ENCODE peak calls at places on chromosomes 5 and 9, in four cellular contexts. G is H1, O is GM12878, K is K562. R is an unnamed sample.

GRCh38 chr5:2896371-2897275 is 145.1 kb upstream of the IRX2 start:
- DNase-seq in G (peak), O (no peak), K (no peak), R (no peak)

GRCh38 chr9:70601000-70601929 is 186.8 kb upstream of the KLF9 start:
- DNase-seq in G (no peak), K (no peak), O (no peak), R (peak)

GRCh38 chr5:68420476-68421344 is 205.2 kb downstream of the PIK3R1 start:
- DNase-seq in G (no peak), K (peak), O (no peak), R (no peak)

GRCh38 chr5:56339732-56340131 is 106.6 kb upstream of the ANKRD55 start:
- DNase-seq in O (no peak), K (no peak), G (no peak), R (peak)

GRCh38 chr5:65290677-65291076 is 191.0 kb downstream of the ADAMTS6 start:
- DNase-seq in G (no peak), K (no peak), O (no peak), R (peak)

GRCh38 chr5:159883522-159883950 is 32.7 kb upstream of the ADRA1B start:
- DNase-seq in K (no peak), O (no peak), G (no peak), R (peak)

GRCh38 chr9:77456829-77457437 is 191.2 kb downstream of the GNA14 start:
- DNase-seq in G (peak), K (peak), O (no peak), R (peak)

GRCh38 chr9:136327313-136327971 is at the start of gene GPSM1:
- DNase-seq in G (no peak), K (peak), O (no peak), R (peak)

GRCh38 chr5:142841511-142842255 is 71.5 kb downstream of the ARHGAP26 start:
- DNase-seq in K (no peak), G (no peak), O (no peak), R (peak)

GRCh38 chr9:83167126-83167525 is 104.2 kb upstream of the RASEF start:
- DNase-seq in O (no peak), K (no peak), G (no peak), R (no peak)

GRCh38 chr5:9888517-9888916 is 258.4 kb upstream of the TAS2R1 start:
- DNase-seq in G (no peak), K (no peak), O (no peak), R (peak)

GRCh38 chr5:14328144-14328543 is 185.0 kb downstream of the TRIO start:
- DNase-seq in O (no peak), K (no peak), G (no peak), R (no peak)

GRCh38 chr5:106121972-106122605 is 1548.6 kb downstream of the EFNA5 start:
- DNase-seq in K (peak), G (peak), O (no peak), R (peak)

GRCh38 chr5:6962256-6962655 is 249.0 kb downstream of the TENT4A start:
- DNase-seq in K (no peak), G (no peak), O (no peak), R (no peak)

GRCh38 chr9:33446507-33447403 is 638 bp downstream of the AQP3 start:
- DNase-seq in K (peak), O (peak), G (no peak), R (peak)

GRCh38 chr9:4277531-4277991 is 22.3 kb downstream of the GLIS3 start:
- DNase-seq in G (no peak), K (no peak), O (no peak), R (peak)

GRCh38 chr5:76953551-76954382 is 922 bp downstream of the CRHBP start:
- DNase-seq in G (peak), O (no peak), K (no peak), R (no peak)

GRCh38 chr5:60196382-60197113 is 303.0 kb upstream of the PDE4D start:
- DNase-seq in G (no peak), O (no peak), K (no peak), R (peak)

GRCh38 chr5:151125421-151125820 is 32.2 kb downstream of the ANXA6 start:
- DNase-seq in O (peak), G (no peak), K (no peak), R (no peak)

GRCh38 chr9:33893861-33894260 is 76.9 kb downstream of the UBE2R2 start:
- DNase-seq in G (no peak), O (no peak), K (no peak), R (peak)

GRCh38 chr5:38662088-38662487 is 105.6 kb upstream of the LIFR start:
- DNase-seq in G (no peak), O (no peak), K (no peak), R (no peak)

GRCh38 chr9:88534456-88535225 is at the start of gene NXNL2:
- DNase-seq in K (peak), O (no peak), G (peak), R (peak)

GRCh38 chr5:78750281-78750680 is 101.7 kb upstream of the LHFPL2 start:
- DNase-seq in O (no peak), K (no peak), G (no peak), R (no peak)

GRCh38 chr9:109422641-109423040 is 75.5 kb downstream of the PTPN3 start:
- DNase-seq in G (no peak), O (peak), K (no peak), R (no peak)

GRCh38 chr5:37553720-37554402 is 174.7 kb downstream of the WDR70 start:
- DNase-seq in K (peak), O (no peak), G (no peak), R (peak)

GRCh38 chr9:84140535-84141101 is 160.0 kb downstream of the RMI1 start:
- DNase-seq in K (no peak), O (no peak), G (peak), R (peak)

GRCh38 chr5:108193021-108193795 is 188.7 kb downstream of the FBXL17 start:
- DNase-seq in O (no peak), G (no peak), K (no peak), R (peak)

GRCh38 chr5:31537856-31538255 is 5.8 kb downstream of the C5orf22 start:
- DNase-seq in K (no peak), G (no peak), O (no peak), R (peak)

GRCh38 chr9:97362777-97363545 is 48.9 kb upstream of the TDRD7 start:
- DNase-seq in O (peak), G (no peak), K (peak), R (no peak)

GRCh38 chr5:59317772-59318205 is 575.7 kb downstream of the PDE4D start:
- DNase-seq in O (no peak), K (no peak), G (no peak), R (no peak)

GRCh38 chr9:14271078-14271673 is 42.8 kb downstream of the NFIB start:
- DNase-seq in G (no peak), K (peak), O (no peak), R (peak)

GRCh38 chr5:170159947-170160346 is 54.2 kb downstream of the FOXI1 start:
- DNase-seq in O (no peak), G (no peak), K (no peak), R (no peak)

GRCh38 chr9:127567119-127567897 is 44.8 kb upstream of the STXBP1 start:
- DNase-seq in K (peak), G (no peak), O (no peak), R (peak)

GRCh38 chr9:70868661-70869652 is 252.5 kb downstream of the TRPM3 start:
- DNase-seq in G (no peak), O (no peak), K (no peak), R (no peak)

GRCh38 chr9:20271723-20272122 is 350.6 kb downstream of the MLLT3 start:
- DNase-seq in G (no peak), O (no peak), K (no peak), R (no peak)

GRCh38 chr9:90007516-90008430 is 403.0 kb downstream of the GADD45G start:
- DNase-seq in K (no peak), G (no peak), O (no peak), R (peak)

GRCh38 chr5:179312557-179313235 is 32.6 kb downstream of the ADAMTS2 start:
- DNase-seq in G (no peak), O (no peak), K (no peak), R (peak)

GRCh38 chr9:105694320-105694847 is at the start of gene TMEM38B:
- DNase-seq in O (no peak), K (peak), G (peak), R (peak)

GRCh38 chr9:105693435-105694275 is 686 bp upstream of the TMEM38B start:
- DNase-seq in K (peak), O (no peak), G (no peak), R (peak)

GRCh38 chr9:105696219-105696793 is 2.0 kb downstream of the TMEM38B start:
- DNase-seq in G (no peak), O (no peak), K (peak), R (no peak)

GRCh38 chr9:105697871-105698270 is 3.5 kb downstream of the TMEM38B start:
- DNase-seq in O (no peak), K (peak), G (no peak), R (peak)

DNA sequence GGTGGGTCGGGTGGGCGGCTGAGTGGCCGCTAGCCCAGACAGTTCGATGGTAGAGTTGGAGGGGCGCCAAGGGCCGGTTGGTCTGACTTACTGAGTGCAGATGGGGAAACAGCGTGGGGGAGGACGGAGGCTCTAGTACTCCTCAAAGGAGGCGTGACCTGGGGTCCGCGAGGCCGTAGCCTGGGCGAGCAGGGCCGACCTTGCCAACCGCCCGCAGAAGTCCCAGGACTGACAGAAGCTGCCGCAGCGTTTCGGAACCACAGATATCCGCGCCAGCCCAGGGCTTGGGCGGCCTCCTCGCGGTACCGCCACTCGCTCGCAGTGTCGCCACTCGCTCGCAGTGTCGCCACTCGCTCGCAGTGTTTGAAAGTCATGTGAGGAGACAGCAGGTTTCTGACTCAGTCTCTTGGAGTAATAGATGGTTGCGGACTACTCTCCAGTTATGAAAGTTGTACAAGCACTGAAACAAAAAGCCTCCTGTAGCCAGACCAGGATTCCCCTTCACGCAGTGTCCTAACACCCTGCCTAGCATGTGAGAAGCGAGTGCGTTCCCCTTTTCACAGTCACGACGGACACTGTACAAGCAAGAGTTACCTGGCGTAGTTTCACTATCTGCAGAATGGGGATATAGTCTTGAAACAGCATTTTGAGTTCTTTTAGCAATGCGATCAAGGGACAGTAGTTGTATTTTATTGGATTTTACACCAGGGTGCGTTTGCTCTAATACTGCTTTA is 674 bp downstream of the TMEM38B start:
- DNase-seq in O (peak), G (peak), K (peak), R (peak)
- TF ChIP-seq CHD1 in O (no peak), G (no peak), K (peak), R (no peak)

GRCh38 chr5:44365351-44365750 is 23.9 kb downstream of the FGF10 start:
- DNase-seq in K (no peak), O (no peak), G (no peak), R (peak)
- TF ChIP-seq CHD1 in K (no peak), O (no peak), G (no peak), R (no peak)

DNA sequence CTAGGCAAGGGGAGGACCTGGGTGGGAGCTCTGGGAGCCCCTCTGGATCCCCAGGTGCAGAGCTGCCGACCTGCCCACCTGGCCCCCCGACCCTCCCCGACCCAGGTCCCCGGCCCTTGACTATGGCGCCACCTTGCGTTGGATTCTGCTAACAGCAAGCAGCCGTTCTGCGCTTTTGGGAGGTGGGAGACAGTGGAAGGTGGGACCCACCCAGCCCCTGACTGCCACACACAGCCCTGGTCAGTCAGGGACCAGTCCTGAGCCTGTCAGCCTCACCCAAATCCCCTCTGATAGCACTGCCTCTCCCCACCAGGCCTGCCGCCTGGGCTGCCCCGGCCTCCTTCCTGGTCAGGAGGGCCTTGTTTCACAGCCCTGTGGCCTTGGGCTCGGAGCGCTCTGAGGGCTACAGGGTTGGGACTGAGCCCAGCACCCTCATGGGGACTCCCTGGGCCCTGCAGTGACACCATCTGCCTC is 77.9 kb downstream of the HMCN2 start:
- DNase-seq in K (peak), O (no peak), G (peak), R (no peak)
- TF ChIP-seq CHD1 in K (no peak), O (no peak), G (no peak), R (no peak)

GRCh38 chr5:35921930-35922329 is 16.5 kb downstream of the CAPSL start:
- DNase-seq in G (no peak), K (no peak), O (no peak), R (no peak)

GRCh38 chr5:35922468-35922867 is 16.0 kb downstream of the CAPSL start:
- DNase-seq in K (no peak), O (no peak), G (no peak), R (no peak)

GRCh38 chr5:35924950-35925722 is 13.3 kb downstream of the CAPSL start:
- DNase-seq in O (no peak), G (peak), K (peak), R (peak)

GRCh38 chr5:35926389-35927051 is 11.9 kb downstream of the CAPSL start:
- DNase-seq in K (peak), O (no peak), G (peak), R (peak)

GRCh38 chr5:35924122-35924949 is 14.1 kb downstream of the CAPSL start:
- DNase-seq in O (no peak), K (no peak), G (no peak), R (peak)
- TF ChIP-seq CHD1 in O (no peak), K (no peak), G (no peak), R (no peak)

GRCh38 chr9:113707953-113708695 is 168.0 kb upstream of the ZNF618 start:
- DNase-seq in O (no peak), K (no peak), G (peak), R (no peak)

GRCh38 chr9:113708821-113709713 is 167.0 kb upstream of the ZNF618 start:
- DNase-seq in O (no peak), K (no peak), G (peak), R (no peak)

GRCh38 chr9:113705306-113705937 is 170.7 kb upstream of the ZNF618 start:
- DNase-seq in G (no peak), O (no peak), K (no peak), R (no peak)

GRCh38 chr9:113702423-113702755 is 173.7 kb upstream of the ZNF618 start:
- DNase-seq in G (no peak), K (no peak), O (no peak), R (no peak)

DNA sequence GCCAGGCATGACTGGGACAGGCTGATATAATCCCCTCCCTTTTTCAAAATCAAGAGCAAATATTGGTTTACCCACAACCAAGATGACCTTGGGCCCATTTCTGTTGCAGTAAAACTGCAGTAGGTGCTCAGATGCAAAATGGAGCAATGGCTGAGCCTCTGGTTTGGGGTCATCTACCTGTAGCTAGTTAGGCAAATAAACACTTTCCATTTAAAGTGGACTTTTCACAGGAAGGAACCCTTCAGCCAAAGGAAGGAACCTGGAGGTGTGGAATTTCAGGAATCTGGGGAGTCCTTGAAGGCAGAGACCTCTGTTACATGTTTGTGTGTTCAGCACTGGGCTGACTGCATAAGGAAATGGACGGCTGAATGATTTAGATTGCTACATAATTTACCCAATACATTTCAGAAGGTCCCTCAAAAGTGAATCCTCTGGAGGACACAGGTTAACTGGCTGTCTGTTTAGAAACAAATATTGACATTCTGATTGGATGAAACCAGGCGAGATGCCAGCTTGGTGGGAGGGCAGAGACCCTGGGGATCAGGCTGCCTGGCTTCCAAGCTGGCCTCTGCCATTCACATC is 170.1 kb upstream of the ZNF618 start:
- DNase-seq in G (no peak), K (no peak), O (no peak), R (no peak)
- TF ChIP-seq CHD1 in G (no peak), K (no peak), O (no peak), R (no peak)

DNA sequence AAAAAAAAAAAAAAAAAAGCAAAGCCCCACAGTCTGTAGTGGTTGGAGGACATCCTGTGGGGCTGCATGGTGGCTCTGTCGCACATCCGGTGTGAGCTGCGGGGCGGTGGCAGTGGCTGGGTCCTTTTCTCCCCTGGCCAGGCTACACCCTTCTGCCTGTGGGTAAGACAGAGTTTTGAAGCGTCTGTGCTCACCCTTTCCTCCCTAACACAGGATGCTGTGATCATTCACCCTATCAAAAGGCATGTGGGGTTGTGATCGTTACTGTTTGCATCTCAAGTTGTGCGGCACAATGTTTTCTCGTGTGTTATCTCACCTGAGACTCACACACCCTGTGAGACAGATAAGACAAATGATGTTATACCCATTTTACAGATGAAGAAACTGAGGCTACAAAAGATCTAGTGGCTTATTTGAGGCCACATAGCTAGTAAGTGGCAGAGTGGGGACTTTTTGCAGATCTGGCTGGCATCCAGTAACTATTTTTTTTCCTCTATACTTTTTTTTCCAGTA is 17.5 kb downstream of the IRF1 start:
- DNase-seq in O (no peak), K (no peak), G (no peak), R (no peak)
- TF ChIP-seq CHD1 in O (no peak), K (no peak), G (no peak), R (no peak)

GRCh38 chr9:99173570-99174504 is 47.9 kb downstream of the ALG2 start:
- DNase-seq in K (no peak), G (no peak), O (no peak), R (no peak)
- TF ChIP-seq CHD1 in K (no peak), G (no peak), O (no peak), R (no peak)

DNA sequence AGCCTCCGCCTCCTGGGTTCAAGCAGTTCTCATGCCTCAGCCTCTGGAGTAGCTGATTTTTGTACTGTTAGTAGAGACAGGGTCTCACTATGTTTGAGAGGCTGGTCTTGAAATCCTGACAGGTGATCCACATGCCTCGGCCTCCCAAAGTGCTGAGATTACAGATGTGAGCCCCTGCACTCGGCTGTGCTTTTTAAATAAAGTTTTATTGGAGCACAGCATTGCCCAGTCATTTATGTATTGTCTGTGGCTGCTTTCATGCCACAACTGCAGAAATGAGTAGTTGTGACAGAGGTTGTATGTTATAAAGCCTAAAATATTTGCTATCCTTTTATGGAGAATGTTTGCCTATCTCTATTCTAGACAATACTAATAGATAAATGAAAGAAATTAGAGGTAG is 169.2 kb downstream of the AOPEP start:
- DNase-seq in K (no peak), O (no peak), G (peak), R (no peak)
- TF ChIP-seq CHD1 in K (no peak), O (no peak), G (no peak), R (no peak)

GRCh38 chr9:114968710-114969109 is 38.3 kb upstream of the TNFSF8 start:
- DNase-seq in O (no peak), G (no peak), K (no peak), R (peak)
- TF ChIP-seq CHD1 in O (no peak), G (no peak), K (no peak), R (no peak)

R was measured in IMR-90.